ENCODE peak calls at places on chromosomes 2 and 18, in eight cellular contexts. One of them, this sample, is unnamed.

GRCh38 chr2:111903930-111904439 is 5.6 kb downstream of the MERTK start:
- DNase-seq in HepG2: no peak
- DNase-seq in colonic mucosa: no peak
- DNase-seq in H1: no peak
- DNase-seq in mesendoderm: no peak
- DNase-seq in IMR-90: no peak
- DNase-seq in H9: no peak
- DNase-seq in fibroblast of lung: no peak
- DNase-seq in this sample: no peak

GRCh38 chr2:140210963-140211362 is 1430.8 kb upstream of the NXPH2 start:
- DNase-seq in HepG2: no peak
- DNase-seq in colonic mucosa: no peak
- DNase-seq in H1: no peak
- DNase-seq in mesendoderm: no peak
- DNase-seq in IMR-90: no peak
- DNase-seq in H9: no peak
- DNase-seq in fibroblast of lung: no peak
- DNase-seq in this sample: no peak

GRCh38 chr2:241213036-241213435 is 24.6 kb downstream of the ANO7 start:
- DNase-seq in HepG2: no peak
- DNase-seq in colonic mucosa: no peak
- DNase-seq in H1: no peak
- DNase-seq in mesendoderm: no peak
- DNase-seq in IMR-90: no peak
- DNase-seq in H9: no peak
- DNase-seq in fibroblast of lung: no peak
- DNase-seq in this sample: no peak

GRCh38 chr2:127415593-127416485 is 2.4 kb upstream of the PROC start:
- DNase-seq in HepG2: no peak
- DNase-seq in colonic mucosa: peak; percentile 86
- DNase-seq in H1: no peak
- DNase-seq in mesendoderm: peak; percentile 91
- DNase-seq in IMR-90: no peak
- DNase-seq in H9: peak; percentile 94
- DNase-seq in fibroblast of lung: no peak
- DNase-seq in this sample: no peak

GRCh38 chr2:202541137-202541536 is 93.6 kb upstream of the FAM117B start:
- DNase-seq in HepG2: no peak
- DNase-seq in colonic mucosa: no peak
- DNase-seq in H1: no peak
- DNase-seq in mesendoderm: no peak
- DNase-seq in IMR-90: no peak
- DNase-seq in H9: no peak
- DNase-seq in fibroblast of lung: no peak
- DNase-seq in this sample: peak; percentile 11

GRCh38 chr2:196453613-196454047 is 185.9 kb upstream of the CCDC150 start:
- DNase-seq in HepG2: peak; percentile 52
- DNase-seq in colonic mucosa: peak; percentile 43
- DNase-seq in H1: peak; percentile 5
- DNase-seq in mesendoderm: peak; percentile 69
- DNase-seq in IMR-90: peak; percentile 63
- DNase-seq in H9: peak; percentile 36
- DNase-seq in fibroblast of lung: peak; percentile 74
- DNase-seq in this sample: peak; percentile 30

GRCh38 chr18:62781893-62782292 is 66.6 kb downstream of the PHLPP1 start:
- DNase-seq in HepG2: peak; percentile 29
- DNase-seq in colonic mucosa: no peak
- DNase-seq in H1: no peak
- DNase-seq in mesendoderm: no peak
- DNase-seq in IMR-90: peak; percentile 91
- DNase-seq in H9: no peak
- DNase-seq in fibroblast of lung: peak; percentile 74
- DNase-seq in this sample: peak; percentile 92

GRCh38 chr2:46471-47345 is at the start of gene FAM110C:
- DNase-seq in HepG2: peak; percentile 48
- DNase-seq in colonic mucosa: peak; percentile 92
- DNase-seq in H1: no peak
- DNase-seq in mesendoderm: peak; percentile 65
- DNase-seq in IMR-90: no peak
- DNase-seq in H9: peak; percentile 78
- DNase-seq in fibroblast of lung: peak; percentile 22
- DNase-seq in this sample: peak; percentile 4

GRCh38 chr2:145849466-145849865 is 1329.5 kb upstream of the ZEB2 start:
- DNase-seq in HepG2: peak; percentile 33
- DNase-seq in colonic mucosa: no peak
- DNase-seq in H1: no peak
- DNase-seq in mesendoderm: no peak
- DNase-seq in IMR-90: no peak
- DNase-seq in H9: no peak
- DNase-seq in fibroblast of lung: no peak
- DNase-seq in this sample: no peak

GRCh38 chr2:208415897-208416296 is 9.3 kb downstream of the PTH2R start:
- DNase-seq in HepG2: no peak
- DNase-seq in colonic mucosa: no peak
- DNase-seq in H1: no peak
- DNase-seq in mesendoderm: no peak
- DNase-seq in IMR-90: no peak
- DNase-seq in H9: no peak
- DNase-seq in fibroblast of lung: no peak
- DNase-seq in this sample: no peak

GRCh38 chr2:98191880-98192279 is 104.9 kb downstream of the VWA3B start:
- DNase-seq in HepG2: no peak
- DNase-seq in colonic mucosa: no peak
- DNase-seq in H1: no peak
- DNase-seq in mesendoderm: peak; percentile 45
- DNase-seq in IMR-90: no peak
- DNase-seq in H9: no peak
- DNase-seq in fibroblast of lung: no peak
- DNase-seq in this sample: no peak
- H3K9ac ChIP-seq in HepG2: no peak overlapping the region
- H3K9ac ChIP-seq in colonic mucosa: no peak overlapping the region
- H3K9ac ChIP-seq in H1: no peak overlapping the region
- H3K9ac ChIP-seq in mesendoderm: no peak overlapping the region
- H3K9ac ChIP-seq in IMR-90: no peak overlapping the region
- H3K9ac ChIP-seq in H9: no peak overlapping the region
- H3K9ac ChIP-seq in fibroblast of lung: no peak overlapping the region
- H3K9ac ChIP-seq in this sample: no peak overlapping the region

DNA sequence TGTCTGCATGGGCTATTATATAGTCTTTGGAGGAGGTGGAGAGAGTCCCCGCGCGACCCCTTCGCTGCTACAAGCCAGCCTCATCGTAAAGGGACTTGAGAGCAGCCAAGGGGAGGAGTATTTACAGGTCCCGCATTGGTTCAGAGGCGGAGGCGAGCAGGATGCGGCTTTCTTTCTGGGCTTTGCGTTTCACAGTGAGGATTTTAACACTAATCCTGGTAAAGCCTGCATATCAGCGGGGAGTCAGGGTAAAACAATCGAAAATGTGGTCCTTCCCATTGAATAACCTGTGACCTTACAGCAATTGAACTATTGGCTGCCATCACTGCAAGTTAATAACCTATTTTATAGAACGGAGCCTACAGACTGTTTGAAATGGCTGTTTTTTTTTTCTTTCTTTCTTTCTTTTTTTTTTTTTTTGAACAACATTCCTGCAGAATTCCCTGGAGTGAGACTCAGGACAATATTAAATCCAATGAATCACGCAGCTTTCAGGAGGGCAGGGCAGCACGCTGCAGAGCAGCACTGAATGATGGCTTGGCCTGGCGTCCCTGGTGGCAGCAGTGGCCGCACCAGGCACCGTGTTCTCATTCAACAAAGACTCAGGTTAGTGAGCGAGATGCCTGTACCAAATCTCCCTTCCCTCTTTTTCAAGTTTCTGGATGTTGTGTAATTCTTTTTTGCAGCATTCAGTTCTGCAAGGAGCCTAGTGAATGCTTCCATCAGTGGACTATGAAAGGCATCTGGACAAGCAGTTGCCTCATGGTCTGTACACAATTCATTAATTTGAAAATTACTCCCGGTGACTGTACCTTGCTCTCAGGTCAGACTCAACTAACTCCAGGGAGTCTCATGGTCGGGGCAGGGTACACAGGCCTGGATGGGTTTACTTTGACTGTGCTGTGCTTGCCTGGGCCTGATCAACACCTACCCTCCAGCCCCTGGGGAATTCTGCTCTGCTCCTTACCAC is 19.8 kb downstream of the SMIM21 start:
- DNase-seq in HepG2: no peak
- DNase-seq in colonic mucosa: no peak
- DNase-seq in H1: peak; percentile 23
- DNase-seq in mesendoderm: peak; percentile 77
- DNase-seq in IMR-90: peak; percentile 38
- DNase-seq in H9: peak; percentile 60
- DNase-seq in fibroblast of lung: peak; percentile 36
- DNase-seq in this sample: peak; percentile 30
- H3K9ac ChIP-seq in HepG2: no peak overlapping the region
- H3K9ac ChIP-seq in colonic mucosa: no peak overlapping the region
- H3K9ac ChIP-seq in H1: no peak overlapping the region
- H3K9ac ChIP-seq in mesendoderm: no peak overlapping the region
- H3K9ac ChIP-seq in IMR-90: no peak overlapping the region
- H3K9ac ChIP-seq in H9: no peak overlapping the region
- H3K9ac ChIP-seq in fibroblast of lung: no peak overlapping the region
- H3K9ac ChIP-seq in this sample: peak overlapping the region; percentile 57

DNA sequence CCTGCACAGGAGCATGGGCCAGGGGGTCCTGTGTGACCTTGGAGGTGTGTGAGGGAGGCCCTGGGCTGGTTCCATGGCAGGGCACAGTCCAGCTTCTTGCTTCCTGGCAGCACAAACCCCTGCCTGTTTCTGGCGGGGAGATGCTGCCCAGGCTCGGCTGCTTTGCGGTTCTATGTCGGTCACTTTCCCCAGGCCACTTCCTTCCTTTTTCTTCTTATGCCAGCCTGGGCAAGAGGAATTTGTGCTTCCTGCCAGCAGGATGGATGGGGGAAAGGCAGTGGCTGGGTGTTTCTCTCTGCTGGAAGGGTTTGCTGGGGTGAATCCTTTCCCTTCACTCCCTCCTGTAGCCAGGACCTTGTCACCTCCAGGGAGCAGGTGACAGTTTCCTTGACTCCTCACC is 24.3 kb downstream of the ASAP2 start:
- DNase-seq in HepG2: no peak
- DNase-seq in colonic mucosa: no peak
- DNase-seq in H1: no peak
- DNase-seq in mesendoderm: no peak
- DNase-seq in IMR-90: no peak
- DNase-seq in H9: no peak
- DNase-seq in fibroblast of lung: no peak
- DNase-seq in this sample: no peak
- H3K9ac ChIP-seq in HepG2: no peak overlapping the region
- H3K9ac ChIP-seq in colonic mucosa: no peak overlapping the region
- H3K9ac ChIP-seq in H1: no peak overlapping the region
- H3K9ac ChIP-seq in mesendoderm: no peak overlapping the region
- H3K9ac ChIP-seq in IMR-90: no peak overlapping the region
- H3K9ac ChIP-seq in H9: no peak overlapping the region
- H3K9ac ChIP-seq in fibroblast of lung: no peak overlapping the region
- H3K9ac ChIP-seq in this sample: peak overlapping the region; percentile 14

DNA sequence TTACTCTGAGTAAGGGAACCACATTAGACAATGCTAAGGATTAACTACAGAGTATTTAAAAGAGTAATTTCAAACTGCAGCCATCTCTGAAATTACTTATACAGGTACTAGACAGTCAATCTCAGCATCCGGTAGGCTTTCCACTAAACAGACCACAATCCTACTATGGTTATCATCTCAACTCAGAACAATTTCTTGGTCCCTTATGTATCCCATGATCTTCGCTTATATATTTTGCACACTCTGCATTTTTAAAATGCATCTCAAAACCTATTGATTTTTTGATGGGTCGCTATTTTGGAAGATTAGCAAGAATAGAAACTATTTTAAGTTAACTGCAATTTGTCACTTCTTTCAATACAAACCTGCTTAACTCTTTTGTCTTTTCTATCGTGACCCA is 1.4 kb downstream of the PPP4R1 start:
- DNase-seq in HepG2: no peak
- DNase-seq in colonic mucosa: no peak
- DNase-seq in H1: no peak
- DNase-seq in mesendoderm: no peak
- DNase-seq in IMR-90: no peak
- DNase-seq in H9: no peak
- DNase-seq in fibroblast of lung: no peak
- DNase-seq in this sample: no peak
- H3K9ac ChIP-seq in HepG2: peak overlapping the region; percentile 87
- H3K9ac ChIP-seq in colonic mucosa: no peak overlapping the region
- H3K9ac ChIP-seq in H1: no peak overlapping the region
- H3K9ac ChIP-seq in mesendoderm: peak overlapping the region; percentile 28
- H3K9ac ChIP-seq in IMR-90: peak overlapping the region; percentile 78
- H3K9ac ChIP-seq in H9: no peak overlapping the region
- H3K9ac ChIP-seq in fibroblast of lung: no peak overlapping the region
- H3K9ac ChIP-seq in this sample: peak overlapping the region; percentile 94

GRCh38 chr2:26068602-26069298 is 34.9 kb downstream of the RAB10 start:
- DNase-seq in HepG2: peak; percentile 56
- DNase-seq in colonic mucosa: no peak
- DNase-seq in H1: no peak
- DNase-seq in mesendoderm: peak; percentile 90
- DNase-seq in IMR-90: peak; percentile 91
- DNase-seq in H9: no peak
- DNase-seq in fibroblast of lung: peak; percentile 82
- DNase-seq in this sample: peak; percentile 91
- H3K9ac ChIP-seq in HepG2: no peak overlapping the region
- H3K9ac ChIP-seq in colonic mucosa: no peak overlapping the region
- H3K9ac ChIP-seq in H1: no peak overlapping the region
- H3K9ac ChIP-seq in mesendoderm: no peak overlapping the region
- H3K9ac ChIP-seq in IMR-90: no peak overlapping the region
- H3K9ac ChIP-seq in H9: no peak overlapping the region
- H3K9ac ChIP-seq in fibroblast of lung: no peak overlapping the region
- H3K9ac ChIP-seq in this sample: peak overlapping the region; percentile 24

GRCh38 chr2:144796956-144797355 is 277.0 kb upstream of the ZEB2 start:
- DNase-seq in HepG2: no peak
- DNase-seq in colonic mucosa: no peak
- DNase-seq in H1: no peak
- DNase-seq in mesendoderm: no peak
- DNase-seq in IMR-90: no peak
- DNase-seq in H9: no peak
- DNase-seq in fibroblast of lung: peak; percentile 29
- DNase-seq in this sample: no peak
- H3K9ac ChIP-seq in HepG2: no peak overlapping the region
- H3K9ac ChIP-seq in colonic mucosa: no peak overlapping the region
- H3K9ac ChIP-seq in H1: no peak overlapping the region
- H3K9ac ChIP-seq in mesendoderm: no peak overlapping the region
- H3K9ac ChIP-seq in IMR-90: no peak overlapping the region
- H3K9ac ChIP-seq in H9: no peak overlapping the region
- H3K9ac ChIP-seq in fibroblast of lung: no peak overlapping the region
- H3K9ac ChIP-seq in this sample: no peak overlapping the region

GRCh38 chr2:117942958-117943672 is 70.8 kb downstream of the CCDC93 start:
- DNase-seq in HepG2: no peak
- DNase-seq in colonic mucosa: no peak
- DNase-seq in H1: no peak
- DNase-seq in mesendoderm: no peak
- DNase-seq in IMR-90: peak; percentile 79
- DNase-seq in H9: no peak
- DNase-seq in fibroblast of lung: peak; percentile 54
- DNase-seq in this sample: peak; percentile 18
- H3K9ac ChIP-seq in HepG2: no peak overlapping the region
- H3K9ac ChIP-seq in colonic mucosa: no peak overlapping the region
- H3K9ac ChIP-seq in H1: no peak overlapping the region
- H3K9ac ChIP-seq in mesendoderm: no peak overlapping the region
- H3K9ac ChIP-seq in IMR-90: no peak overlapping the region
- H3K9ac ChIP-seq in H9: no peak overlapping the region
- H3K9ac ChIP-seq in fibroblast of lung: no peak overlapping the region
- H3K9ac ChIP-seq in this sample: no peak overlapping the region

GRCh38 chr18:70276416-70277145 is 12.3 kb upstream of the SOCS6 start:
- DNase-seq in HepG2: no peak
- DNase-seq in colonic mucosa: no peak
- DNase-seq in H1: no peak
- DNase-seq in mesendoderm: peak; percentile 70
- DNase-seq in IMR-90: no peak
- DNase-seq in H9: no peak
- DNase-seq in fibroblast of lung: no peak
- DNase-seq in this sample: no peak
- H3K9ac ChIP-seq in HepG2: no peak overlapping the region
- H3K9ac ChIP-seq in colonic mucosa: no peak overlapping the region
- H3K9ac ChIP-seq in H1: no peak overlapping the region
- H3K9ac ChIP-seq in mesendoderm: no peak overlapping the region
- H3K9ac ChIP-seq in IMR-90: no peak overlapping the region
- H3K9ac ChIP-seq in H9: no peak overlapping the region
- H3K9ac ChIP-seq in fibroblast of lung: no peak overlapping the region
- H3K9ac ChIP-seq in this sample: no peak overlapping the region